ENCODE peak calls at places on chromosomes 3 and 15, in eight cellular contexts. O, E, R, J, A, U, L and X are unnamed samples.

GRCh38 chr3:16147226-16147625 is 27.3 kb upstream of the GALNT15 start:
- DNase-seq in O (no peak), E (no peak), R (no peak), J (peak; percentile 72), A (no peak), U (no peak), L (peak; percentile 49), X (no peak)

GRCh38 chr3:126493731-126494130 is 18.0 kb upstream of the ZXDC start:
- DNase-seq in O (no peak), E (no peak), R (no peak), J (no peak), A (no peak), U (no peak), L (no peak), X (no peak)

GRCh38 chr15:69265347-69265955 is 33.3 kb upstream of the PAQR5 start:
- DNase-seq in O (no peak), E (peak; percentile 13), R (no peak), J (peak; percentile 17), A (no peak), U (peak; percentile 34), L (no peak), X (no peak)

GRCh38 chr3:23805881-23806321 is at the start of gene UBE2E1:
- DNase-seq in O (peak; percentile 56), E (no peak), R (peak; percentile 77), J (peak; percentile 72), A (peak; percentile 42), U (peak; percentile 10), L (peak; percentile 60), X (no peak)

GRCh38 chr3:106092792-106093191 is 224.0 kb upstream of the CBLB start:
- DNase-seq in O (no peak), E (no peak), R (no peak), J (peak; percentile 24), A (no peak), U (no peak), L (no peak), X (no peak)

GRCh38 chr3:17302774-17303173 is 418.0 kb downstream of the PLCL2 start:
- DNase-seq in O (no peak), E (no peak), R (no peak), J (peak; percentile 28), A (no peak), U (no peak), L (no peak), X (no peak)

GRCh38 chr15:92457642-92458041 is 64.0 kb downstream of the ST8SIA2 start:
- DNase-seq in O (no peak), E (no peak), R (no peak), J (no peak), A (no peak), U (no peak), L (no peak), X (no peak)

GRCh38 chr3:187836848-187837770 is 91.8 kb upstream of the BCL6 start:
- DNase-seq in O (no peak), E (no peak), R (no peak), J (peak; percentile 10), A (no peak), U (no peak), L (no peak), X (no peak)

GRCh38 chr15:64134322-64134829 is 17.2 kb upstream of the SNX22 start:
- DNase-seq in O (no peak), E (no peak), R (no peak), J (peak; percentile 44), A (no peak), U (no peak), L (no peak), X (no peak)

GRCh38 chr15:67746450-67746849 is 78.9 kb upstream of the SKOR1 start:
- DNase-seq in O (no peak), E (no peak), R (no peak), J (no peak), A (no peak), U (no peak), L (no peak), X (no peak)

GRCh38 chr15:98648654-98649537 is 557 bp downstream of the IGF1R start:
- DNase-seq in O (peak; percentile 27), E (no peak), R (peak; percentile 14), J (peak; percentile 47), A (peak; percentile 72), U (no peak), L (no peak), X (no peak)

GRCh38 chr3:98985406-98985805 is 83.9 kb upstream of the DCBLD2 start:
- DNase-seq in O (no peak), E (no peak), R (no peak), J (no peak), A (no peak), U (no peak), L (no peak), X (no peak)

GRCh38 chr3:32469151-32469874 is 33.3 kb downstream of the CMTM6 start:
- DNase-seq in O (no peak), E (no peak), R (no peak), J (no peak), A (no peak), U (no peak), L (no peak), X (no peak)

GRCh38 chr3:50269977-50270413 is 1.0 kb downstream of the SEMA3B start:
- DNase-seq in O (no peak), E (no peak), R (no peak), J (peak; percentile 63), A (no peak), U (no peak), L (no peak), X (no peak)

GRCh38 chr15:45023659-45024320 is 795 bp downstream of the SORD start:
- DNase-seq in O (no peak), E (no peak), R (no peak), J (peak; percentile 5), A (peak; percentile 1), U (no peak), L (peak; percentile 2), X (no peak)

GRCh38 chr15:57461541-57461940 is 85.2 kb downstream of the CGNL1 start:
- DNase-seq in O (no peak), E (no peak), R (no peak), J (no peak), A (no peak), U (no peak), L (no peak), X (no peak)

GRCh38 chr15:34724486-34724885 is 30.3 kb downstream of the GJD2 start:
- DNase-seq in O (no peak), E (no peak), R (no peak), J (no peak), A (no peak), U (no peak), L (no peak), X (no peak)

GRCh38 chr15:55224892-55225291 is 28.2 kb upstream of the RSL24D1 start:
- DNase-seq in O (no peak), E (no peak), R (peak; percentile 37), J (no peak), A (no peak), U (no peak), L (no peak), X (no peak)

DNA sequence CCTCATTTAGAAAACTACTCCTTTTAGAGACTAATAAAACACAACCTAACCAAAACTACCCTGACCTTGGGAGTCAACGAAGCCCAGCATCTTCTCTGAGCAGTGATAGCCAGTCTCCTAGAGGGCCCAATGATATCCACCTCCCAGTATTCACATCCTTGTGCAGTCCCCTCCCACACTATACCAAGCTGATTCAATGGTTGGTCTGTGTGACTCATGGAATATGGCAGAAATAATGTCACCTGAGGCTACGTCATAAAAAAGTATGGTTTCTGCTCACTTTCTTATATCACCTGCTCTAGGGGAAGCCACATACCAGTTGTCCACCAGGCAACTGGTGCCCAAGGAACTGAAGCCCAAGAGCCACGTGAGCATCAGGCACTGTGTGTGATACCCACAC is 21.4 kb upstream of the USF3 start:
- DNase-seq in O (no peak), E (no peak), R (no peak), J (no peak), A (no peak), U (no peak), L (no peak), X (no peak)
- H3K36me3 ChIP-seq in O (no peaks in the 10 kb centered on the region), E (peaks cover 52% of the 10 kb centered on the region), R (peaks cover 24% of the 10 kb centered on the region), J (peaks cover 15% of the 10 kb centered on the region), A (peaks cover 8% of the 10 kb centered on the region), U (peaks cover 37% of the 10 kb centered on the region), L (peaks cover 6% of the 10 kb centered on the region), X (peaks cover 73% of the 10 kb centered on the region)

GRCh38 chr3:152051501-152052404 is 178.3 kb downstream of the SUCNR1 start:
- DNase-seq in O (no peak), E (no peak), R (no peak), J (peak; percentile 69), A (no peak), U (no peak), L (peak; percentile 66), X (no peak)
- H3K4me3 ChIP-seq in O (no peak overlapping the region), E (no peak overlapping the region), R (no peak overlapping the region), J (no peak overlapping the region), A (no peak overlapping the region), U (no peak overlapping the region), L (no peak overlapping the region), X (no peak overlapping the region)

GRCh38 chr3:170089862-170090600 is 52.2 kb downstream of the GPR160 start:
- DNase-seq in O (no peak), E (no peak), R (no peak), J (no peak), A (no peak), U (no peak), L (no peak), X (no peak)

GRCh38 chr3:170096342-170096741 is 58.5 kb downstream of the GPR160 start:
- DNase-seq in O (no peak), E (no peak), R (no peak), J (no peak), A (no peak), U (no peak), L (no peak), X (no peak)

GRCh38 chr3:170095771-170096170 is 58.0 kb downstream of the GPR160 start:
- DNase-seq in O (no peak), E (no peak), R (no peak), J (no peak), A (no peak), U (no peak), L (no peak), X (no peak)

GRCh38 chr3:170090601-170090981 is 52.8 kb downstream of the GPR160 start:
- DNase-seq in O (no peak), E (no peak), R (no peak), J (no peak), A (no peak), U (no peak), L (no peak), X (no peak)

GRCh38 chr3:170092907-170093306 is 55.1 kb downstream of the GPR160 start:
- DNase-seq in O (no peak), E (no peak), R (no peak), J (no peak), A (no peak), U (no peak), L (no peak), X (no peak)
- H3K36me3 ChIP-seq in O (no peaks in the 10 kb centered on the region), E (peaks cover 48% of the 10 kb centered on the region), R (peaks cover 26% of the 10 kb centered on the region), J (peaks cover 22% of the 10 kb centered on the region), A (peaks cover 9% of the 10 kb centered on the region), U (peaks cover 20% of the 10 kb centered on the region), L (peaks cover 10% of the 10 kb centered on the region), X (peaks cover 76% of the 10 kb centered on the region)

DNA sequence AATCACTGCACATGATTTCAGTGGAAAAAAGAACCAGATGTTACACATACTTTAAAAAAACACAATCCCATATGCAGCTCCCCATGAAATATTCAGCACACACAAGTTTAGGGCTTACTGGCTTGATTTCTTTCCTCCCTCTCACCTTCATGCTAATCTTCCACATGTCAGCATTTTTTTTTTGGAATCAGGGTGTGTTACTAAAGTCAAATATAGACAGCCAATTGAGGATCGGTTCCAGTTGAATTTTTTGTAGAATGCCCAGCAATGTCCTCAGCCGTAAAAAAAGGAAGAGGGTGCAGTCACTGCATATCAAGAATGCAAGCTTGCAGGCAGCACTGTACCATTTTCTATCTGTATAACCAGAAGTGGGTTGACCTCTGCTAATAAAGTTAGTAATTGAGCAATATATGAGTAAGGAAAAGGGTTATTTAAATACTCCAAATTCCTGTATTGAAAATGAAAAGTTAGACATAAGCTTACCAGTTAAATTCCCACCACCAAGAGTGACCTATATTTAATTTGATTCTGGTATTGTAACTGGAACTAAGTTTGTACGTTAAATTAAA is 51.4 kb upstream of the CHMP2B start:
- DNase-seq in O (no peak), E (no peak), R (no peak), J (no peak), A (no peak), U (no peak), L (no peak), X (no peak)
- H3K4me3 ChIP-seq in O (no peak overlapping the region), E (no peak overlapping the region), R (no peak overlapping the region), J (no peak overlapping the region), A (no peak overlapping the region), U (no peak overlapping the region), L (no peak overlapping the region), X (no peak overlapping the region)